ENCODE peak calls at places on chromosomes 3 and 15, in ten cellular contexts. C, Y, W, T, N, M, F, Q, B and R are unnamed samples.

GRCh38 chr3:112149136-112149535 is 16.1 kb upstream of the GCSAM start:
- DNase-seq in C (no peak), Y (no peak), W (no peak), T (no peak), N (no peak), M (no peak), F (no peak), Q (no peak), B (no peak), R (no peak)

GRCh38 chr3:37862219-37862711 is 585 bp downstream of the CTDSPL start:
- DNase-seq in C (peak; percentile 58), Y (no peak), W (peak; percentile 65), T (peak; percentile 86), N (peak; percentile 20), M (no peak), F (no peak), Q (peak; percentile 45), B (no peak), R (peak; percentile 49)

GRCh38 chr15:55696221-55696620 is 46.7 kb downstream of the PRTG start:
- DNase-seq in C (no peak), Y (no peak), W (no peak), T (no peak), N (no peak), M (no peak), F (no peak), Q (no peak), B (no peak), R (no peak)

GRCh38 chr3:45499529-45499928 is 95.0 kb upstream of the LIMD1 start:
- DNase-seq in C (no peak), Y (peak; percentile 42), W (no peak), T (no peak), N (no peak), M (no peak), F (no peak), Q (no peak), B (no peak), R (no peak)

GRCh38 chr3:9955611-9956352 is 3.6 kb upstream of the PRRT3 start:
- DNase-seq in C (no peak), Y (no peak), W (no peak), T (no peak), N (no peak), M (no peak), F (no peak), Q (no peak), B (no peak), R (no peak)

GRCh38 chr3:49700453-49701128 is 11.2 kb downstream of the RNF123 start:
- DNase-seq in C (no peak), Y (no peak), W (no peak), T (no peak), N (no peak), M (no peak), F (no peak), Q (no peak), B (no peak), R (no peak)

GRCh38 chr3:70360985-70361384 is 48.5 kb upstream of the MDFIC2 start:
- DNase-seq in C (no peak), Y (peak; percentile 9), W (no peak), T (no peak), N (no peak), M (no peak), F (no peak), Q (no peak), B (no peak), R (no peak)

GRCh38 chr15:40282870-40283614 is at the start of gene ANKRD63:
- DNase-seq in C (no peak), Y (no peak), W (no peak), T (no peak), N (peak; percentile 45), M (no peak), F (peak; percentile 58), Q (peak; percentile 48), B (no peak), R (no peak)

GRCh38 chr3:141421639-141422319 is 53.5 kb downstream of the ZBTB38 start:
- DNase-seq in C (no peak), Y (no peak), W (no peak), T (no peak), N (no peak), M (no peak), F (no peak), Q (no peak), B (no peak), R (no peak)

GRCh38 chr3:149179225-149179624 is 42.4 kb downstream of the CP start:
- DNase-seq in C (no peak), Y (no peak), W (no peak), T (no peak), N (no peak), M (no peak), F (no peak), Q (no peak), B (no peak), R (no peak)

GRCh38 chr15:53759333-53759975 is at the start of gene WDR72:
- DNase-seq in C (no peak), Y (no peak), W (no peak), T (peak; percentile 84), N (no peak), M (no peak), F (no peak), Q (peak; percentile 45), B (no peak), R (no peak)

GRCh38 chr15:44034933-44035624 is 160.0 kb downstream of the FRMD5 start:
- DNase-seq in C (no peak), Y (no peak), W (no peak), T (no peak), N (no peak), M (no peak), F (no peak), Q (no peak), B (no peak), R (no peak)